ENCODE peak calls at places on chromosomes 3 and 15, in nine cellular contexts. One of them, this sample, is unnamed.

GRCh38 chr15:92460023-92460422 is 66.3 kb downstream of the ST8SIA2 start:
- DNase-seq in brain microvascular endothelial cell: no peak
- DNase-seq in epithelial cell of esophagus: no peak
- DNase-seq in neural crest cell: no peak
- DNase-seq in cardiac fibroblast: no peak
- DNase-seq in A549: no peak
- DNase-seq in AG09309: no peak
- DNase-seq in thyroid gland: no peak
- DNase-seq in astrocyte of the spinal cord: no peak
- DNase-seq in this sample: no peak

GRCh38 chr3:41716391-41716910 is 245.5 kb downstream of the ULK4 start:
- DNase-seq in AG09309: no peak
- DNase-seq in cardiac fibroblast: peak
- DNase-seq in A549: peak
- DNase-seq in brain microvascular endothelial cell: no peak
- DNase-seq in neural crest cell: no peak
- DNase-seq in epithelial cell of esophagus: peak
- DNase-seq in astrocyte of the spinal cord: peak
- DNase-seq in thyroid gland: no peak
- DNase-seq in this sample: peak

GRCh38 chr3:19994796-19995195 is 17.3 kb downstream of the PP2D1 start:
- DNase-seq in cardiac fibroblast: no peak
- DNase-seq in thyroid gland: no peak
- DNase-seq in neural crest cell: no peak
- DNase-seq in A549: no peak
- DNase-seq in AG09309: no peak
- DNase-seq in astrocyte of the spinal cord: no peak
- DNase-seq in epithelial cell of esophagus: peak
- DNase-seq in brain microvascular endothelial cell: peak
- DNase-seq in this sample: no peak

GRCh38 chr15:61613138-61613537 is 384.0 kb upstream of the RORA start:
- DNase-seq in thyroid gland: no peak
- DNase-seq in AG09309: no peak
- DNase-seq in astrocyte of the spinal cord: no peak
- DNase-seq in epithelial cell of esophagus: no peak
- DNase-seq in A549: no peak
- DNase-seq in neural crest cell: no peak
- DNase-seq in brain microvascular endothelial cell: no peak
- DNase-seq in cardiac fibroblast: no peak
- DNase-seq in this sample: no peak

GRCh38 chr3:193933451-193933850 is 202.5 kb upstream of the HES1 start:
- DNase-seq in AG09309: no peak
- DNase-seq in thyroid gland: no peak
- DNase-seq in cardiac fibroblast: no peak
- DNase-seq in epithelial cell of esophagus: no peak
- DNase-seq in A549: no peak
- DNase-seq in neural crest cell: no peak
- DNase-seq in astrocyte of the spinal cord: no peak
- DNase-seq in brain microvascular endothelial cell: no peak
- DNase-seq in this sample: no peak

GRCh38 chr3:76078101-76078500 is 292.8 kb upstream of the ZNF717 start:
- DNase-seq in brain microvascular endothelial cell: no peak
- DNase-seq in A549: no peak
- DNase-seq in epithelial cell of esophagus: no peak
- DNase-seq in astrocyte of the spinal cord: no peak
- DNase-seq in AG09309: no peak
- DNase-seq in cardiac fibroblast: peak
- DNase-seq in neural crest cell: no peak
- DNase-seq in thyroid gland: no peak
- DNase-seq in this sample: no peak

GRCh38 chr15:76565366-76565765 is 228.8 kb downstream of the ISL2 start:
- DNase-seq in neural crest cell: no peak
- DNase-seq in astrocyte of the spinal cord: no peak
- DNase-seq in epithelial cell of esophagus: no peak
- DNase-seq in A549: no peak
- DNase-seq in brain microvascular endothelial cell: no peak
- DNase-seq in AG09309: no peak
- DNase-seq in thyroid gland: no peak
- DNase-seq in cardiac fibroblast: no peak
- DNase-seq in this sample: no peak

GRCh38 chr3:169914321-169914720 is 2.9 kb downstream of the SAMD7 start:
- DNase-seq in AG09309: peak
- DNase-seq in cardiac fibroblast: peak
- DNase-seq in astrocyte of the spinal cord: peak
- DNase-seq in epithelial cell of esophagus: peak
- DNase-seq in brain microvascular endothelial cell: peak
- DNase-seq in A549: no peak
- DNase-seq in thyroid gland: no peak
- DNase-seq in neural crest cell: no peak
- DNase-seq in this sample: peak

GRCh38 chr3:43644443-43644842 is 22.6 kb upstream of the ANO10 start:
- DNase-seq in astrocyte of the spinal cord: no peak
- DNase-seq in A549: no peak
- DNase-seq in epithelial cell of esophagus: no peak
- DNase-seq in AG09309: no peak
- DNase-seq in cardiac fibroblast: no peak
- DNase-seq in thyroid gland: no peak
- DNase-seq in neural crest cell: no peak
- DNase-seq in brain microvascular endothelial cell: no peak
- DNase-seq in this sample: no peak

GRCh38 chr3:102006812-102007485 is 157.6 kb downstream of the NFKBIZ start:
- DNase-seq in epithelial cell of esophagus: peak
- DNase-seq in cardiac fibroblast: peak
- DNase-seq in AG09309: peak
- DNase-seq in A549: peak
- DNase-seq in astrocyte of the spinal cord: peak
- DNase-seq in brain microvascular endothelial cell: peak
- DNase-seq in thyroid gland: peak
- DNase-seq in neural crest cell: no peak
- DNase-seq in this sample: peak

GRCh38 chr15:50911641-50912040 is 3.2 kb downstream of the AP4E1 start:
- DNase-seq in neural crest cell: no peak
- DNase-seq in thyroid gland: no peak
- DNase-seq in AG09309: no peak
- DNase-seq in cardiac fibroblast: peak
- DNase-seq in A549: no peak
- DNase-seq in epithelial cell of esophagus: no peak
- DNase-seq in astrocyte of the spinal cord: peak
- DNase-seq in brain microvascular endothelial cell: no peak
- DNase-seq in this sample: no peak

GRCh38 chr3:170355738-170356595 is 1.5 kb upstream of the SKIL start:
- DNase-seq in epithelial cell of esophagus: peak
- DNase-seq in thyroid gland: peak
- DNase-seq in neural crest cell: peak
- DNase-seq in astrocyte of the spinal cord: peak
- DNase-seq in A549: no peak
- DNase-seq in brain microvascular endothelial cell: peak
- DNase-seq in AG09309: no peak
- DNase-seq in cardiac fibroblast: peak
- DNase-seq in this sample: no peak

GRCh38 chr15:66673410-66674322 is 28.4 kb upstream of the SMAD6 start:
- DNase-seq in astrocyte of the spinal cord: no peak
- DNase-seq in cardiac fibroblast: no peak
- DNase-seq in A549: no peak
- DNase-seq in thyroid gland: peak
- DNase-seq in brain microvascular endothelial cell: no peak
- DNase-seq in AG09309: no peak
- DNase-seq in neural crest cell: peak
- DNase-seq in epithelial cell of esophagus: peak
- DNase-seq in this sample: peak

GRCh38 chr15:74869372-74869725 is 3.8 kb downstream of the SCAMP2 start:
- DNase-seq in AG09309: no peak
- DNase-seq in brain microvascular endothelial cell: no peak
- DNase-seq in cardiac fibroblast: no peak
- DNase-seq in astrocyte of the spinal cord: no peak
- DNase-seq in A549: no peak
- DNase-seq in epithelial cell of esophagus: no peak
- DNase-seq in thyroid gland: no peak
- DNase-seq in neural crest cell: no peak
- DNase-seq in this sample: no peak

GRCh38 chr15:74727727-74728126 is 2.4 kb upstream of the CYP1A1 start:
- DNase-seq in cardiac fibroblast: no peak
- DNase-seq in A549: no peak
- DNase-seq in neural crest cell: no peak
- DNase-seq in epithelial cell of esophagus: no peak
- DNase-seq in brain microvascular endothelial cell: no peak
- DNase-seq in astrocyte of the spinal cord: no peak
- DNase-seq in AG09309: no peak
- DNase-seq in thyroid gland: peak
- DNase-seq in this sample: peak

GRCh38 chr3:149120051-149120972 is 9.1 kb upstream of the HPS3 start:
- DNase-seq in epithelial cell of esophagus: peak
- DNase-seq in brain microvascular endothelial cell: peak
- DNase-seq in AG09309: peak
- DNase-seq in astrocyte of the spinal cord: peak
- DNase-seq in cardiac fibroblast: peak
- DNase-seq in neural crest cell: no peak
- DNase-seq in A549: peak
- DNase-seq in thyroid gland: no peak
- DNase-seq in this sample: peak

GRCh38 chr3:46946856-46947544 is 29.5 kb downstream of the CCDC12 start:
- DNase-seq in A549: peak
- DNase-seq in astrocyte of the spinal cord: no peak
- DNase-seq in neural crest cell: no peak
- DNase-seq in AG09309: no peak
- DNase-seq in epithelial cell of esophagus: peak
- DNase-seq in thyroid gland: peak
- DNase-seq in brain microvascular endothelial cell: peak
- DNase-seq in cardiac fibroblast: peak
- DNase-seq in this sample: no peak

DNA sequence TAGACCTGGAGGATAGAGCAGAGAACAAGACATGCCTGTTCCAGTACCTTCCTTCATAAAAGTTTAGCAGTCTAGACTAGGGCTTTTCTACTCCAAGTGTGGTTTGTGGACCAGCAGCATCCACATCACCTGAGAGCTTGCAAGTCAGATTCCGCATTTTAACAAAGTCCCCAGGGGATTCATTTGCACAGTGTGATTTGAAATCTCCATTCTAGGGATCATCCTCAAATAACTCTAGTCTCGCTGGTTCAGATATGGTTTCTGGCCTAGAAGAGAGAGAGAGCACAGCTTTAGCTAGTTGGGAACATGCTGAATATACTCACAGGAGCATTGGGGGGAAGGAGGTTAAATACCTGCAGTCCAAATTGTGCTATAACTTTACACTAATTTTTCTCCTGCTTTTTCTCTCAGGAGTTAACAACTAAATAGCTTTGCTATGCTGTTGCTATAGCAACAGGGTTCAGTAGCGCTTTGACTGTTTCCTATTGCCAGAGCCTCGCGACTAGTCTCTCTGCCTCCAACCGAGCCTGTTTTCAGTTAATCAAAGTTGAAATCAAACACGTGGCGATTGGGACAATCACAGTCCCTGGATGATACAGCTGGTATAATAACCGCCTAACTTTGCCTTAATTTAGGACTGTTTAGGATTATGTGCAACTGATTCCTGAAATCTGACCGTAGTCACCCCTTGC is 64.1 kb upstream of the RASGRF1 start:
- DNase-seq in AG09309: no peak
- DNase-seq in neural crest cell: no peak
- DNase-seq in A549: no peak
- DNase-seq in brain microvascular endothelial cell: no peak
- DNase-seq in epithelial cell of esophagus: no peak
- DNase-seq in astrocyte of the spinal cord: no peak
- DNase-seq in thyroid gland: no peak
- DNase-seq in cardiac fibroblast: no peak
- DNase-seq in this sample: no peak
- TF ChIP-seq CTCF in AG09309: no peak
- TF ChIP-seq CTCF in neural crest cell: no peak
- TF ChIP-seq CTCF in A549: no peak
- TF ChIP-seq CTCF in brain microvascular endothelial cell: no peak
- TF ChIP-seq CTCF in epithelial cell of esophagus: no peak
- TF ChIP-seq CTCF in astrocyte of the spinal cord: no peak
- TF ChIP-seq CTCF in thyroid gland: no peak
- TF ChIP-seq CTCF in cardiac fibroblast: no peak
- TF ChIP-seq CTCF in this sample: no peak

GRCh38 chr3:185517387-185517786 is 18.6 kb upstream of the TMEM41A start:
- DNase-seq in AG09309: no peak
- DNase-seq in astrocyte of the spinal cord: no peak
- DNase-seq in neural crest cell: no peak
- DNase-seq in A549: no peak
- DNase-seq in thyroid gland: no peak
- DNase-seq in cardiac fibroblast: no peak
- DNase-seq in brain microvascular endothelial cell: no peak
- DNase-seq in epithelial cell of esophagus: no peak
- DNase-seq in this sample: no peak

GRCh38 chr3:185521349-185522138 is 22.7 kb upstream of the TMEM41A start:
- DNase-seq in neural crest cell: no peak
- DNase-seq in astrocyte of the spinal cord: no peak
- DNase-seq in brain microvascular endothelial cell: no peak
- DNase-seq in AG09309: no peak
- DNase-seq in cardiac fibroblast: no peak
- DNase-seq in thyroid gland: no peak
- DNase-seq in epithelial cell of esophagus: no peak
- DNase-seq in A549: no peak
- DNase-seq in this sample: no peak

GRCh38 chr3:185519021-185519420 is 20.2 kb upstream of the TMEM41A start:
- DNase-seq in epithelial cell of esophagus: peak
- DNase-seq in astrocyte of the spinal cord: no peak
- DNase-seq in A549: no peak
- DNase-seq in brain microvascular endothelial cell: no peak
- DNase-seq in thyroid gland: no peak
- DNase-seq in neural crest cell: no peak
- DNase-seq in cardiac fibroblast: no peak
- DNase-seq in AG09309: no peak
- DNase-seq in this sample: no peak
- TF ChIP-seq CTCF in epithelial cell of esophagus: no peak
- TF ChIP-seq CTCF in astrocyte of the spinal cord: no peak
- TF ChIP-seq CTCF in A549: no peak
- TF ChIP-seq CTCF in brain microvascular endothelial cell: no peak
- TF ChIP-seq CTCF in thyroid gland: no peak
- TF ChIP-seq CTCF in neural crest cell: no peak
- TF ChIP-seq CTCF in cardiac fibroblast: no peak
- TF ChIP-seq CTCF in AG09309: no peak
- TF ChIP-seq CTCF in this sample: no peak

DNA sequence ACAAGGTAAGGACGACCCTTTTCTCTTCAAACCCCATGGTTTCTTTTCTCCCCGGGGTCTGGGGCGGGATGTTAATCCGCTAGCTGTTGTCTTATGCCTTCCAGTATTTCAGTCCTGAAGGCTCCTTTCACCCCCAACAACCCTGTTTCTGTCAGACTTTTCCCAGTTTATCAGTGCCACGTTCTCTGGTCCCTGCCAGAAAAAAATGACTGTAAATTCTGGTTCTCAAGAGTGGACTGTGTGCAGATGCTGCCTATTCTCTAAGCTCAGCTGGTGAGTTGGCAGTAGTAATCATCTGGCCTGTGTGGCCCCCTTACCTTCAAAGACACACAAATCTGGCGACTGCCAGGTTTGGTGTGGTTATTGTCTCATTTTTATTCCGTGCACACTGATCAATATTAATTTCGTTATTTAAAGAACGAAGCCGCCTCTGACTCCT is 852 bp downstream of the GOLM2 start:
- DNase-seq in cardiac fibroblast: peak
- DNase-seq in brain microvascular endothelial cell: no peak
- DNase-seq in astrocyte of the spinal cord: peak
- DNase-seq in AG09309: no peak
- DNase-seq in epithelial cell of esophagus: no peak
- DNase-seq in A549: no peak
- DNase-seq in neural crest cell: no peak
- DNase-seq in thyroid gland: no peak
- DNase-seq in this sample: no peak
- TF ChIP-seq CTCF in cardiac fibroblast: no peak
- TF ChIP-seq CTCF in brain microvascular endothelial cell: no peak
- TF ChIP-seq CTCF in astrocyte of the spinal cord: no peak
- TF ChIP-seq CTCF in AG09309: no peak
- TF ChIP-seq CTCF in epithelial cell of esophagus: no peak
- TF ChIP-seq CTCF in A549: no peak
- TF ChIP-seq CTCF in neural crest cell: no peak
- TF ChIP-seq CTCF in thyroid gland: no peak
- TF ChIP-seq CTCF in this sample: no peak

GRCh38 chr15:87623832-87624231 is 632.7 kb downstream of the NTRK3 start:
- DNase-seq in AG09309: no peak
- DNase-seq in neural crest cell: no peak
- DNase-seq in thyroid gland: no peak
- DNase-seq in cardiac fibroblast: no peak
- DNase-seq in astrocyte of the spinal cord: no peak
- DNase-seq in brain microvascular endothelial cell: no peak
- DNase-seq in A549: no peak
- DNase-seq in epithelial cell of esophagus: peak
- DNase-seq in this sample: peak
- TF ChIP-seq CTCF in AG09309: no peak
- TF ChIP-seq CTCF in neural crest cell: peak
- TF ChIP-seq CTCF in thyroid gland: no peak
- TF ChIP-seq CTCF in cardiac fibroblast: peak
- TF ChIP-seq CTCF in astrocyte of the spinal cord: peak
- TF ChIP-seq CTCF in brain microvascular endothelial cell: peak
- TF ChIP-seq CTCF in A549: peak
- TF ChIP-seq CTCF in epithelial cell of esophagus: peak
- TF ChIP-seq CTCF in this sample: no peak